ENCODE peak calls at places on chromosomes 12 and 14, in seven cellular contexts. L is cardiac fibroblast; D is fibroblast of lung; E is GM12865; R is sigmoid colon; M is Caco-2; S is CD4-positive, alpha-beta T cell. F is an unnamed sample.

GRCh38 chr12:124411291-124411878 is 116.5 kb downstream of the RFLNA start:
- DNase-seq in L (peak; percentile 97), D (peak; percentile 97), E (no peak), R (peak; percentile 96), M (no peak), S (no peak), F (no peak)

GRCh38 chr12:11814362-11814761 is 164.9 kb downstream of the ETV6 start:
- DNase-seq in L (peak; percentile 73), D (peak; percentile 89), E (no peak), R (no peak), M (no peak), S (no peak), F (no peak)

GRCh38 chr12:67025543-67026114 is 243.5 kb upstream of the CAND1 start:
- DNase-seq in L (peak; percentile 30), D (no peak), E (peak; percentile 47), R (no peak), M (peak; percentile 70), S (peak; percentile 31), F (no peak)

GRCh38 chr12:53530056-53530455 is 22.8 kb upstream of the NPFF start:
- DNase-seq in L (no peak), D (no peak), E (no peak), R (no peak), M (no peak), S (no peak), F (no peak)

GRCh38 chr14:76490735-76491134 is 114.8 kb downstream of the ESRRB start:
- DNase-seq in L (no peak), D (no peak), E (peak; percentile 45), R (no peak), M (no peak), S (no peak), F (no peak)

GRCh38 chr12:57614178-57614947 is 3.1 kb downstream of the ARHGEF25 start:
- DNase-seq in L (peak; percentile 42), D (no peak), E (peak; percentile 80), R (peak; percentile 77), M (peak; percentile 38), S (no peak), F (no peak)

GRCh38 chr14:102659797-102660196 is 67.3 kb downstream of the RCOR1 start:
- DNase-seq in L (peak; percentile 59), D (peak; percentile 75), E (no peak), R (no peak), M (no peak), S (no peak), F (no peak)

GRCh38 chr12:89556976-89557375 is 31.1 kb upstream of the POC1B start:
- DNase-seq in L (no peak), D (peak; percentile 35), E (no peak), R (no peak), M (no peak), S (no peak), F (no peak)

GRCh38 chr14:48747683-48748082 is 838.5 kb downstream of the RPS29 start:
- DNase-seq in L (no peak), D (no peak), E (no peak), R (no peak), M (no peak), S (no peak), F (no peak)

GRCh38 chr14:54564799-54565235 is 2.1 kb upstream of the SAMD4A start:
- DNase-seq in L (peak; percentile 78), D (peak; percentile 78), E (no peak), R (peak; percentile 69), M (no peak), S (no peak), F (no peak)

GRCh38 chr14:65356327-65356836 is 56.1 kb upstream of the FUT8 start:
- DNase-seq in L (peak; percentile 93), D (peak; percentile 88), E (peak; percentile 42), R (no peak), M (no peak), S (no peak), F (no peak)

GRCh38 chr12:26091837-26092236 is 33.0 kb downstream of the BHLHE41 start:
- DNase-seq in L (no peak), D (no peak), E (no peak), R (no peak), M (peak; percentile 42), S (no peak), F (no peak)

GRCh38 chr14:85175556-85175955 is 354.4 kb upstream of the FLRT2 start:
- DNase-seq in L (peak; percentile 26), D (peak; percentile 70), E (no peak), R (no peak), M (no peak), S (no peak), F (no peak)

GRCh38 chr14:23364604-23365352 is at the start of gene EFS:
- DNase-seq in L (no peak), D (peak; percentile 47), E (no peak), R (no peak), M (no peak), S (no peak), F (no peak)

GRCh38 chr12:38610808-38611350 is 294.3 kb downstream of the ALG10B start:
- DNase-seq in L (no peak), D (no peak), E (no peak), R (no peak), M (no peak), S (no peak), F (no peak)

GRCh38 chr12:53659011-53659551 is 16.8 kb downstream of the ATP5MC2 start:
- DNase-seq in L (peak; percentile 78), D (peak; percentile 95), E (no peak), R (no peak), M (peak; percentile 37), S (no peak), F (no peak)

DNA sequence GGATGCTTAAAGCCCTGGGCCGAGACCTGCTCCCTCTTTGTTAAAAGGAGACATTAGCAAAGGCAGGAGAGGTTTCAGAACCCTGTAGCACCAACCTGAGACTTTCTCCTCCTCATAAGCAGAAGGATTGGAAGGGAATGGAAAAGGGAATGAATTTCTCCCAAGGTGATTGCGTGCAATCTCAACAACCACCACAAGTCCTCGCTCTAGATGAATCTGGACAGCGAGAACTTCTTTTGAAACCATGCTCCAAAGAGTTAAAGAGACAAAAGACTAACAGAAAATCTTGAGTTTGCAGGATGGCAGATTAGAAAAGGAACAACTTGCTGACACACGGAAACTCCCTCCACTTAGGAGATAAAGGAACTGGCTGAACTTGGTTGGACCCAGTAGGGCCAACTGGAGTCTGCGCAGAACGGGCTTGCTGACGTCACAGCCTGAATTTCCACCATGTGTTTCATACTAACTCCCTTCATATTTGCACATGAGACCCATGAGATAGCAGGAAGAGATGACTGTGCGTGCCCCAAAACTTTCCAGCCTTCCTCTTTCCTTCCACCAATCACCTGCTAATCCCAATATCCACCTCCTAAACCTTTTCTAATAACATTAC is 137.0 kb downstream of the PTPN11 start:
- DNase-seq in L (no peak), D (no peak), E (no peak), R (no peak), M (no peak), S (no peak), F (no peak)
- TF ChIP-seq CTCF in L (no peak), D (no peak), E (no peak), R (no peak), M (peak; percentile 13), S (no peak), F (no peak)

DNA sequence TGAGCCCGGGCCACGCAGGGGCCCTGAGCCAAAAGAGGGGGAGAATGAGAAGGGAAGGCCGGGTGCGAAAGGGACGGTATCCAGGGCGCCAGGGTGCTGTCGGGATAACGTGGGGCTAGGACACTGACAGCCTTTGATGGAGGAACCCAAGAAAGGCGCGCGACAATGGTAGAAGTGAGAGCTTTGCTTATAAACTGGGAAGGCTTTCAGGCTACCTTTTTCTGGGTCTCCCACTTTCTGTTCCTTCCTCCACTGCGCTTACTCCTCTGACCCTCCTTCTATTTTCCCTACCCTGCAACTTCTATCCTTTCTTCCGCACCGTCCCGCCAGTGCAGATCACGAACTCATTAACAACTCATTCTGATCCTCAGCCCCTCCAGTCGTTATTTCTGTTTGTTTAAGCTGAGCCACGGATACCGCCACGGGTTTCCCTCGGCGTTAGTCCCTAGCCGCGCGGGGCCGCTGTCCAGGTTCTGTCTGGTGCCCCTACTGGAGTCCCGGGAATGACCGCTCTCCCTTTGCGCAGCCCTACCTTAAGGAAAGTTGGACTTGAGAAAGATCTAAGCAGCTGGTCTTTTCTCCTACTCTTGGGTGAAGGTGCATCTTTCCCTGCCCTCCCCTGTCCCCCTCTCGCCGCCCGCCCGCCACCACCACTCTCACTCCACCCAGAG is 3.0 kb downstream of the SSTR1 start:
- DNase-seq in L (peak; percentile 66), D (peak; percentile 51), E (no peak), R (no peak), M (no peak), S (no peak), F (no peak)
- TF ChIP-seq CTCF in L (peak; percentile 46), D (peak; percentile 60), E (no peak), R (no peak), M (no peak), S (no peak), F (no peak)

DNA sequence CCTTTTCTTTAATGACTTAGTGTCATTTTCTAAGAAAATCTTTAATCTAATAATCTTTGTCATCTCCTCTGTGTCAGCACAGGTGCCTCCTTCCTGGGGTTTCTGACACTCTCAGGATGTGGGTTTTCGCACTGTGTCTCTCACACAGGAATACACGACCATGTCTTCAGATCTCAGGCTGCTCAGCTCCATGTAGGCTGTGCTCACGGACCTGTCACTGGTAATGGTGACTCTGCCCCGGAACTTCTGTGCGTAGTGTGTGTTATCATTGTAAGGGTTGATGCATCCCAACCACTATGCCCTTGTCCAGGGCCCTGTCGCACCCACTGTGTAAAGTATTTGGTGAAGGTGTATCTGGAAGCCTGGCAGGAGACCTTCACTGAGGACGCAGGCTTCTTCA is 647.8 kb downstream of the TMEM121 start:
- DNase-seq in L (no peak), D (no peak), E (no peak), R (no peak), M (no peak), S (peak; percentile 42), F (no peak)
- TF ChIP-seq CTCF in L (no peak), D (no peak), E (no peak), R (no peak), M (no peak), S (no peak), F (no peak)

GRCh38 chr12:1277905-1278304 is 286.9 kb downstream of the ERC1 start:
- DNase-seq in L (no peak), D (no peak), E (peak; percentile 61), R (no peak), M (peak; percentile 58), S (no peak), F (no peak)

GRCh38 chr12:1281683-1282366 is 290.8 kb downstream of the ERC1 start:
- DNase-seq in L (peak; percentile 68), D (peak; percentile 81), E (no peak), R (no peak), M (no peak), S (no peak), F (no peak)

GRCh38 chr12:1284611-1285010 is 293.6 kb downstream of the ERC1 start:
- DNase-seq in L (no peak), D (no peak), E (no peak), R (no peak), M (no peak), S (no peak), F (no peak)

GRCh38 chr12:1282670-1283361 is 291.8 kb downstream of the ERC1 start:
- DNase-seq in L (no peak), D (no peak), E (no peak), R (peak; percentile 90), M (no peak), S (no peak), F (no peak)

DNA sequence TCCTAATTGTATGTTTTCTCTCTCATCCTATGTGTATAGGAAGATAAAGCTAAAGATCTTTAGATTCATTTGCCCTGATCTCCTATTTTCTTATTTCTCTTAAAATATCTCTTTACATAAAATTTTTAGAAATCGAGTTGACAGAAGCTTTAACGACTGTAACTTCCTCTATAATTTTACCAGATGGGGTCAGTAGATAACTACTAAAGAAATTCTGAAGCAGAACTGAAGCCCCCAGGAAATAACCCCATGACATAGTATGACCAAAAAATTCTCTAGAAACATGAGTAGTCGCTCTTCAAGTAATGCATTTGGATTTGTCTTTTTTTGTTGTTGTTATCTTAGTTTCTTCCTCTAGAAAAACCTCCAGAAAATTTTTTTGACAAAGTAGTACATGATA is 288.0 kb downstream of the ERC1 start:
- DNase-seq in L (peak; percentile 17), D (no peak), E (no peak), R (no peak), M (no peak), S (no peak), F (no peak)
- TF ChIP-seq CTCF in L (no peak), D (peak; percentile 14), E (no peak), R (no peak), M (peak; percentile 13), S (no peak), F (peak; percentile 82)